ENCODE peak calls at places on chromosomes 7 and 10, in eight cellular contexts. U is fibroblast of mammary gland, G is WERI-Rb-1, V is uterus, T is sigmoid colon, J is suprapubic skin, K is PC-9, S is epithelial cell of esophagus. M is an unnamed sample.

GRCh38 chr7:42624471-42624870 is 287.4 kb downstream of the C7orf25 start:
- DNase-seq in S (peak; percentile 59), V (no peak), G (no peak), T (no peak), U (peak; percentile 58), J (no peak), K (no peak), M (no peak)

GRCh38 chr10:99345350-99345749 is 16.2 kb downstream of the CNNM1 start:
- DNase-seq in G (no peak), T (no peak), S (no peak), V (no peak), J (no peak), K (no peak), U (peak; percentile 83), M (no peak)

GRCh38 chr7:155344270-155344617 is 46.6 kb downstream of the INSIG1 start:
- DNase-seq in V (no peak), U (no peak), G (no peak), S (no peak), K (no peak), T (peak; percentile 60), J (no peak), M (no peak)

GRCh38 chr7:40297741-40298311 is 163.0 kb downstream of the SUGCT start:
- DNase-seq in U (peak; percentile 48), V (no peak), K (no peak), S (no peak), G (no peak), J (no peak), T (no peak), M (no peak)

GRCh38 chr7:101804087-101804631 is 13.3 kb upstream of the CUX1 start:
- DNase-seq in J (no peak), K (no peak), U (no peak), G (no peak), S (peak; percentile 40), V (no peak), T (no peak), M (no peak)

GRCh38 chr7:6306471-6306870 is 34.0 kb upstream of the CYTH3 start:
- DNase-seq in G (no peak), S (peak; percentile 83), V (no peak), U (peak; percentile 44), K (peak; percentile 99), J (no peak), T (no peak), M (no peak)

GRCh38 chr7:30877010-30877740 is 34.5 kb upstream of the AQP1 start:
- DNase-seq in G (no peak), S (no peak), U (no peak), J (no peak), K (no peak), T (no peak), V (no peak), M (no peak)

GRCh38 chr10:29479081-29479917 is 155.5 kb downstream of the SVIL start:
- DNase-seq in V (no peak), U (no peak), G (no peak), J (no peak), T (no peak), S (peak; percentile 83), K (no peak), M (no peak)

GRCh38 chr7:116577320-116577871 is 52.6 kb downstream of the CAV1 start:
- DNase-seq in T (no peak), J (no peak), S (no peak), K (no peak), G (no peak), V (no peak), U (no peak), M (no peak)

GRCh38 chr10:77165445-77166316 is 471.9 kb downstream of the KCNMA1 start:
- DNase-seq in S (peak; percentile 76), U (peak; percentile 77), J (no peak), K (peak; percentile 49), V (peak; percentile 64), G (peak; percentile 64), T (peak; percentile 69), M (peak; percentile 75)

GRCh38 chr10:35638116-35638515 is 4.0 kb downstream of the FZD8 start:
- DNase-seq in T (no peak), J (no peak), S (no peak), U (no peak), V (no peak), G (no peak), K (no peak), M (no peak)

GRCh38 chr10:43257210-43258031 is 9.4 kb downstream of the RASGEF1A start:
- DNase-seq in T (no peak), S (no peak), U (no peak), J (peak; percentile 74), V (peak; percentile 7), G (no peak), K (no peak), M (no peak)

GRCh38 chr10:5603091-5603847 is 63.1 kb downstream of the ASB13 start:
- DNase-seq in S (no peak), K (no peak), T (no peak), U (no peak), G (no peak), J (no peak), V (no peak), M (no peak)

GRCh38 chr7:44634839-44635591 is 28.6 kb downstream of the OGDH start:
- DNase-seq in T (no peak), V (no peak), S (no peak), K (no peak), J (peak; percentile 76), G (peak; percentile 33), U (peak; percentile 15), M (peak; percentile 91)

GRCh38 chr7:9776900-9777299 is 1196.8 kb upstream of the PHF14 start:
- DNase-seq in T (no peak), U (no peak), J (no peak), S (no peak), G (no peak), K (no peak), V (no peak), M (no peak)

GRCh38 chr7:26159243-26159642 is 7.2 kb downstream of the NFE2L3 start:
- DNase-seq in J (peak; percentile 11), T (no peak), V (no peak), K (peak; percentile 98), G (no peak), U (no peak), S (no peak), M (no peak)

GRCh38 chr10:91566142-91566541 is 66.7 kb downstream of the PPP1R3C start:
- DNase-seq in J (no peak), S (no peak), K (no peak), V (no peak), T (no peak), G (no peak), U (no peak), M (no peak)

DNA sequence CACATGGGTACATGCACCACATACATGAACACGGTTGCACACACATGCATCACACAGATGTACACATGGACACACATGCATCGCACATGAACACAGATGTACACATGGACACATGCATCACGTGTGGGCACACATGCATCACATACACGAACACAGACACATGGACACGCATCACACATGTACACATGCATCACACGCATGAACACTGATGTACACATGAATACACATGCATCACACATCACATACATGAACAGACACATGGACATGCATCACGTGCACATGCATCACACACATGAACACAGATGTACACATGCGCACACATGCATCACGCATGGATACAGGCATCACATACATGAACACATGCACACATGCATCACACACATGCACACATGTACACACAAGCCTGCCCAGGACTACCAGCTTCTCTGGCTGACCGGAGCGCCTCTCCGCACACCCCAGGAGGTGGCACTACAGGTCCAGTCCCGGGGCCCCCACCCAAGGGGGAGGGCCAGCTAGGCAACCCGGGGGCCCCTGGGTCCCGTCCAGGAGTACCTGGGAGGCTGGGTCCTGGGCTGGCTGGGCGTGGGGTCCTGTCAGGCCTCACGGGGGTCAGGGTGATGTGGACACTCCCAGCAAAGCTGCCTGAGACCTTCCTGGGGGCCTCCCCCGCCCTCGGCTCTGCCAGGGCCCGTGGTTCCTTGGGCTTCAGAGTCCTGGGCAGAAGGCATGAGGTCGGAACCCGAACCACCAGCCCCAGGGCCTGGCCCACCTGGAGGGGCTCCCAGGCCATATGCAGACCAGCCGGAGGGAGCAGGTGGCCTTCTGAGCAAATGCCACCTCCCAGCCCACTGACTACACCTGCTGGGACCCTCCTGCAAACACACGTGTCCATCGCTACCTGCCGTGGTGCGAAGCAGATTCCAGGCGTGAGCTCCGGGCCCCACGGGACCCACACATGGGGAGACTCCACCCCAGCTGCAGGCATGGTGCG is 19.6 kb downstream of the MICALL2 start:
- DNase-seq in S (no peak), K (no peak), G (no peak), J (no peak), U (no peak), T (no peak), V (no peak), M (no peak)
- TF ChIP-seq CTCF in S (no peak), K (peak; percentile 24), G (peak; percentile 41), J (no peak), U (no peak), T (no peak), V (no peak), M (no peak)

DNA sequence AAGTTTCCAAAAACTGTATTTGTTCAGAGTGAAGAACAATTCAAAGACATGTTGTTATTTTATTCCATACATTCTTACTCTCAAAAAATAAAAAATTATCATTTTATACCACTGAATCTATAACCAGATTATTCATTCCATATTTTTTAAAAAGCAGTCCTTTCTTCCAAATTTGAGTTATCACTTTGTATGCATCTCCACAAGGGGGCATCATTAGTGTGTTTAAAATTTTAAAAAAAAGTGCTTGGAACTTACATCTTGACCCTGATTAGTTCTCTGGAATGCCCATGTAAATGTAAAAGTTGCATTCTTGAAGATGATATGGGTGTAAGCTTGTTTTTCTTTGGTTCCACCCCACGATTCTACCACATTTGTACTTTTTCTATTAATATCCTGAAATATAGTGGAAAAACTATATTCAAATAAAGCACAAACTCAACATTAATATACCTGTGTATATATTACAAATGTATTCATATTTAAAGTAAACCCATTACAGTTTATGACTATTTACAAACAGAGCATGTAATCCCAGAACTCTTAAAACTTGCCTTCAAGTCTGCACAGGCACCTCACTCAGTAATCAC is 144.9 kb downstream of the ELAPOR2 start:
- DNase-seq in K (no peak), S (peak; percentile 11), V (no peak), G (no peak), U (peak; percentile 47), T (no peak), J (no peak), M (no peak)
- TF ChIP-seq CTCF in K (peak; percentile 75), S (peak; percentile 21), V (peak; percentile 27), G (peak; percentile 9), U (peak; percentile 46), T (no peak), J (no peak), M (peak; percentile 29)

GRCh38 chr10:121975295-121976086 is 474 bp upstream of the NSMCE4A start:
- DNase-seq in S (no peak), K (no peak), J (no peak), G (no peak), V (no peak), U (no peak), T (no peak), M (no peak)
- TF ChIP-seq CTCF in S (peak; percentile 29), K (no peak), J (no peak), G (no peak), V (no peak), U (no peak), T (peak; percentile 52), M (no peak)

DNA sequence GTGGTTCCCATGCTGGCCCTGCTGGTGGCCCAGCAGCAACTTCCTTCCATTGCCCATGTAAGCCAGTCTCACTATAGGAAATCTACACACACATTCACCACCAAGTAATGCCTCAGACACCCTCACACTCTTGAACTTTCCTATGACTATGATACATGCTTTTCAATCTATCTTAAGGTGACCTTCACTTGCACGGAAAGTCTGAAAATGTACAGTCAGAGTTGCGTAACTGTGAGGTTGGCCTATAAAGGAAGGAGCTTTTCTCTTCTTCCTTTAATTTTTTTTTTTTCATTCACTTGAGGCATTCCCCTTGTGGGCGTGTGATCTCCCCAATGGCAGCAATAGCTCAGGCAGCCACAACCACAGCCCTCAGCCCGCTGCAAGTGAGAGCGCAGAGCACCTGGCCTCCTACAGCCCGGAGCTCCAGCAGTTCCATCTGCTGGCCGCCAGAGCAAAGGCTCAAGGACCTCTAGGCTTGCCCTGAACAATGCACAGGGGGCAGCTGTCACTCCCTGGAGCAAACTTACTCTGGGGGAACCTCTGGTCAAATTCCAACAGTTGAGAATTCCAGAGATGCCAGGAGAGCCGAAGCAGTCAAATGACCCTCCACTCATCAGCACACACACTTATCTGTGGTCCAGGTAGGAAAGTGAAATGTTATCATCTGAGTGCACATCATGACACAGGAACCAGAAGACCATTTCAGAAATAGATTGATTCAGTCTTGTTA is 123.1 kb upstream of the ADO start:
- DNase-seq in K (no peak), S (peak; percentile 32), U (peak; percentile 18), V (no peak), J (no peak), G (no peak), T (no peak), M (no peak)
- TF ChIP-seq CTCF in K (no peak), S (no peak), U (no peak), V (no peak), J (no peak), G (peak; percentile 11), T (no peak), M (no peak)